ENCODE peak calls at places on chromosomes 5 and 9, in six cellular contexts. L is IMR-90, S is H9, Q is neuronal stem cell, J is H1, E is mesenchymal stem cell. Y is an unnamed sample.

GRCh38 chr5:61311836-61312808 is 19.9 kb upstream of the ZSWIM6 start:
- DNase-seq in L (peak), S (no peak), Q (no peak), J (no peak), E (peak), Y (no peak)

GRCh38 chr5:173688708-173689107 is 72.3 kb upstream of the BOD1 start:
- DNase-seq in L (no peak), S (no peak), Q (no peak), J (no peak), E (no peak), Y (no peak)

GRCh38 chr9:132012704-132013345 is 66.8 kb downstream of the MED27 start:
- DNase-seq in L (no peak), S (no peak), Q (no peak), J (no peak), E (no peak), Y (no peak)

GRCh38 chr5:154732212-154732611 is 23.0 kb upstream of the LARP1 start:
- DNase-seq in L (no peak), S (no peak), Q (no peak), J (no peak), E (no peak), Y (no peak)

GRCh38 chr5:9173281-9174048 is 372.4 kb downstream of the SEMA5A start:
- DNase-seq in L (peak), S (no peak), Q (no peak), J (no peak), E (peak), Y (peak)

GRCh38 chr5:78287833-78288232 is 6.7 kb downstream of the AP3B1 start:
- DNase-seq in L (peak), S (no peak), Q (no peak), J (no peak), E (peak), Y (peak)

GRCh38 chr5:137195483-137195882 is 303.6 kb downstream of the SPOCK1 start:
- DNase-seq in L (no peak), S (no peak), Q (no peak), J (no peak), E (no peak), Y (no peak)

GRCh38 chr9:126222835-126223431 is 103.7 kb upstream of the MVB12B start:
- DNase-seq in L (no peak), S (peak), Q (no peak), J (peak), E (no peak), Y (no peak)

GRCh38 chr9:31597977-31598376 is 786.5 kb upstream of the ACO1 start:
- DNase-seq in L (no peak), S (no peak), Q (no peak), J (no peak), E (no peak), Y (no peak)

GRCh38 chr9:113131689-113132151 is 19.1 kb upstream of the SLC31A2 start:
- DNase-seq in L (peak), S (no peak), Q (no peak), J (peak), E (peak), Y (no peak)

GRCh38 chr9:131845286-131846011 is 105.6 kb upstream of the RAPGEF1 start:
- DNase-seq in L (no peak), S (no peak), Q (no peak), J (no peak), E (no peak), Y (no peak)

GRCh38 chr5:159161361-159162214 is 47.8 kb downstream of the RNF145 start:
- DNase-seq in L (peak), S (no peak), Q (no peak), J (no peak), E (no peak), Y (no peak)

GRCh38 chr5:109034276-109034675 is 286.6 kb downstream of the FER start:
- DNase-seq in L (no peak), S (no peak), Q (no peak), J (no peak), E (no peak), Y (no peak)

GRCh38 chr5:141524604-141525597 is 36.0 kb downstream of the PCDHGC5 start:
- DNase-seq in L (peak), S (peak), Q (peak), J (peak), E (peak), Y (peak)

GRCh38 chr5:147949711-147950573 is 43.6 kb upstream of the C5orf46 start:
- DNase-seq in L (peak), S (no peak), Q (peak), J (no peak), E (peak), Y (peak)

GRCh38 chr5:107917983-107918382 is 247.2 kb upstream of the EFNA5 start:
- DNase-seq in L (no peak), S (no peak), Q (no peak), J (no peak), E (no peak), Y (no peak)

GRCh38 chr5:158074597-158074991 is 215.6 kb upstream of the CLINT1 start:
- DNase-seq in L (no peak), S (no peak), Q (no peak), J (no peak), E (no peak), Y (no peak)

GRCh38 chr5:85441138-85441537 is 1056.5 kb upstream of the EDIL3 start:
- DNase-seq in L (no peak), S (no peak), Q (no peak), J (no peak), E (peak), Y (no peak)

GRCh38 chr9:116219686-116220085 is 66.1 kb downstream of the PAPPA start:
- DNase-seq in L (no peak), S (no peak), Q (no peak), J (no peak), E (no peak), Y (no peak)

GRCh38 chr5:80343067-80343466 is 23.3 kb downstream of the SPZ1 start:
- DNase-seq in L (peak), S (no peak), Q (no peak), J (no peak), E (peak), Y (peak)

GRCh38 chr5:80339116-80339515 is 19.3 kb downstream of the SPZ1 start:
- DNase-seq in L (no peak), S (no peak), Q (no peak), J (no peak), E (no peak), Y (peak)

GRCh38 chr5:80341376-80341775 is 21.6 kb downstream of the SPZ1 start:
- DNase-seq in L (no peak), S (no peak), Q (no peak), J (no peak), E (no peak), Y (no peak)

GRCh38 chr5:80337379-80337778 is 17.6 kb downstream of the SPZ1 start:
- DNase-seq in L (no peak), S (no peak), Q (no peak), J (no peak), E (no peak), Y (no peak)
- H4K8ac ChIP-seq in L (no peak), S (no peak), Q (no peak), J (no peak), E (no peak), Y (no peak)

GRCh38 chr5:42994285-42995151 is 45.6 kb downstream of the ANXA2R start:
- DNase-seq in L (peak), S (peak), Q (peak), J (peak), E (peak), Y (peak)

GRCh38 chr5:42990892-42991291 is 49.2 kb downstream of the ANXA2R start:
- DNase-seq in L (no peak), S (no peak), Q (no peak), J (no peak), E (no peak), Y (no peak)

GRCh38 chr5:42993516-42994284 is 46.4 kb downstream of the ANXA2R start:
- DNase-seq in L (peak), S (peak), Q (no peak), J (no peak), E (peak), Y (peak)

GRCh38 chr5:42991477-42992034 is 48.6 kb downstream of the ANXA2R start:
- DNase-seq in L (peak), S (peak), Q (no peak), J (no peak), E (no peak), Y (no peak)

GRCh38 chr5:42992035-42992570 is 48.0 kb downstream of the ANXA2R start:
- DNase-seq in L (peak), S (peak), Q (no peak), J (peak), E (peak), Y (peak)
- H4K91ac ChIP-seq in L (peak), S (no peak), Q (no peak), J (no peak), E (peak), Y (no peak)

DNA sequence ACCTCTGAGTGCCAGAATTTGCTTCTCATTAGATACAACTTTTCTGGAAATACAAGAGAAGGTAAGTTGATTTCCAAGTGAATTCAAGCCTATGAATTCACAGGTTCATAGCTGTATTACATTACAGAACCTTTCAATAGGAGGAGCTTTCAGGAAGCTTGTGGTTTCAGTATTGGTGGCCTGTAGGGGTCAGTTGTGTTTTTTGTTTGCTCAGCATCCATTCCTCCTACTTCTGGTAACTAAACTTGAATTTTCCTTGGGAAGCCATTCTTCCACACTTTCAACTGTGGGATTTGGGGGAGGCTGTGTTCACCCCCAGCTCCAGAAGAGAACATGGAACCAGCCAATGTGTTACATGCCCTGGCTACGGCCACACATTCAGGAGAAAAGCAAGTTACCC is 5.6 kb upstream of the CYSTM1 start:
- DNase-seq in L (no peak), S (no peak), Q (no peak), J (no peak), E (peak), Y (no peak)
- H3K23ac ChIP-seq in L (no peak), S (no peak), Q (no peak), J (no peak), E (no peak), Y (no peak)

GRCh38 chr5:149551227-149552037 is at the start of gene CSNK1A1:
- DNase-seq in L (peak), S (peak), Q (peak), J (peak), E (peak), Y (peak)

GRCh38 chr5:149549461-149550266 is 1.6 kb downstream of the CSNK1A1 start:
- DNase-seq in L (peak), S (peak), Q (no peak), J (no peak), E (peak), Y (peak)

GRCh38 chr5:149550267-149550582 is 1.0 kb downstream of the CSNK1A1 start:
- DNase-seq in L (peak), S (no peak), Q (no peak), J (no peak), E (peak), Y (no peak)

GRCh38 chr5:149552038-149552494 is 827 bp upstream of the CSNK1A1 start:
- DNase-seq in L (no peak), S (no peak), Q (no peak), J (no peak), E (no peak), Y (no peak)

GRCh38 chr5:149550608-149551226 is 522 bp downstream of the CSNK1A1 start:
- DNase-seq in L (no peak), S (no peak), Q (no peak), J (peak), E (no peak), Y (no peak)
- H4K8ac ChIP-seq in L (peak), S (peak), Q (peak), J (peak), E (peak), Y (peak)

GRCh38 chr9:137542486-137542885 is 7.7 kb downstream of the PNPLA7 start:
- DNase-seq in L (no peak), S (no peak), Q (no peak), J (no peak), E (no peak), Y (no peak)

GRCh38 chr9:137545123-137545522 is 5.1 kb downstream of the PNPLA7 start:
- DNase-seq in L (peak), S (no peak), Q (no peak), J (no peak), E (peak), Y (no peak)

GRCh38 chr9:137547687-137548543 is 2.3 kb downstream of the PNPLA7 start:
- DNase-seq in L (no peak), S (no peak), Q (no peak), J (no peak), E (no peak), Y (peak)

GRCh38 chr9:137543237-137543963 is 6.8 kb downstream of the PNPLA7 start:
- DNase-seq in L (no peak), S (no peak), Q (no peak), J (no peak), E (no peak), Y (no peak)

GRCh38 chr9:137544176-137544755 is 5.9 kb downstream of the PNPLA7 start:
- DNase-seq in L (no peak), S (no peak), Q (no peak), J (no peak), E (peak), Y (no peak)
- H4K91ac ChIP-seq in L (no peak), S (no peak), Q (no peak), J (no peak), E (peak), Y (no peak)

GRCh38 chr5:150140830-150141229 is 14.8 kb downstream of the PDGFRB start:
- DNase-seq in L (peak), S (no peak), Q (no peak), J (no peak), E (peak), Y (peak)
- H3K23ac ChIP-seq in L (peak), S (no peak), Q (peak), J (no peak), E (no peak), Y (no peak)

DNA sequence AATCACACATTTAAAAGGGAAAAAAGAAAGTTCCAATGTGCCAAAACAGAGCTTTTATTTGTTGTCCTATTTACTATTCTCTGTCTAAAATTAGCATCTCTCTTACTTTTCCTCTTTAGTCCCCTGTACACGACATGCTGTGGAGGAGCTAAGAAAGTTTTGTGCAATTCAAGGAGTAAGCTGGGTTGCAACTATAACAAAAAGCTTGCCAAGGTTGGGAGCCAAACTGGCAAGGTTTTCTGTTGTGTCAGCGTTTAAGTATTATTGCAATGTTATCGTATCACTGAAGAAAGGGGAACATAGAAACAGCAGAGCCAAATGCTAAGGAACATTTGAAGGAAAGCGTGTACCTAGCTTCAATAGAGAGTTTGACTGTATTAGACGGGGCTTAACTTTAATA is 680.8 kb downstream of the CETN3 start:
- DNase-seq in L (peak), S (no peak), Q (no peak), J (no peak), E (no peak), Y (no peak)
- H4K8ac ChIP-seq in L (no peak), S (no peak), Q (no peak), J (no peak), E (no peak), Y (no peak)